ENCODE peak calls at places on chromosomes 7 and 10, in ten cellular contexts. G is GM12878, A is transverse colon, M is A549, Y is upper lobe of left lung, Q is ovary, U is tibial nerve, W is K562, F is stomach, K is H1. P is an unnamed sample.

GRCh38 chr7:43565786-43566185 is 17.1 kb upstream of the STK17A start:
- DNase-seq in Y (no peak), U (no peak), F (no peak), G (no peak), Q (no peak), M (no peak), W (no peak), K (no peak), A (no peak), P (no peak)

GRCh38 chr10:87842220-87842641 is 21.1 kb downstream of the KLLN start:
- DNase-seq in W (no peak), Q (no peak), U (no peak), K (no peak), F (peak; percentile 40), A (peak; percentile 72), M (peak; percentile 96), Y (peak; percentile 38), G (no peak), P (no peak)

GRCh38 chr10:87979847-87980246 is 116.4 kb downstream of the PTEN start:
- DNase-seq in F (no peak), M (no peak), A (no peak), U (no peak), Q (no peak), W (no peak), G (no peak), Y (no peak), K (no peak), P (no peak)

GRCh38 chr7:73983437-73984164 is 44.4 kb upstream of the ELN start:
- DNase-seq in Y (no peak), W (peak; percentile 37), M (no peak), F (no peak), U (no peak), Q (no peak), A (no peak), G (no peak), K (no peak), P (no peak)

GRCh38 chr10:13949844-13950542 is 363.2 kb downstream of the PRPF18 start:
- DNase-seq in U (peak; percentile 21), G (no peak), Y (no peak), A (no peak), F (no peak), W (no peak), K (no peak), M (no peak), Q (no peak), P (no peak)

GRCh38 chr10:128573936-128574335 is 447.7 kb upstream of the MKI67 start:
- DNase-seq in M (no peak), Y (no peak), W (no peak), K (no peak), F (no peak), G (no peak), U (no peak), A (no peak), Q (no peak), P (no peak)

GRCh38 chr10:133286366-133286765 is 9.7 kb upstream of the ADAM8 start:
- DNase-seq in A (no peak), U (no peak), Y (no peak), W (no peak), K (no peak), Q (no peak), M (no peak), F (no peak), G (no peak), P (no peak)

GRCh38 chr10:20040012-20040411 is 223.8 kb downstream of the PLXDC2 start:
- DNase-seq in G (no peak), U (no peak), W (no peak), A (no peak), Y (peak; percentile 42), Q (no peak), F (no peak), K (no peak), M (no peak), P (no peak)

GRCh38 chr10:12782537-12782936 is 219.0 kb downstream of the CCDC3 start:
- DNase-seq in M (peak; percentile 61), W (peak; percentile 77), A (peak; percentile 47), Y (no peak), Q (peak; percentile 26), F (peak; percentile 47), K (no peak), U (no peak), G (no peak), P (no peak)

GRCh38 chr10:43336641-43337318 is 34.7 kb upstream of the FXYD4 start:
- DNase-seq in Y (no peak), U (no peak), F (no peak), W (no peak), G (no peak), A (no peak), Q (no peak), M (peak; percentile 85), K (no peak), P (no peak)

GRCh38 chr7:97043281-97043680 is 18.6 kb upstream of the DLX5 start:
- DNase-seq in U (no peak), F (no peak), K (no peak), G (no peak), Y (no peak), A (no peak), Q (no peak), M (no peak), W (no peak), P (no peak)

GRCh38 chr7:121076350-121077164 is 88.0 kb downstream of the CPED1 start:
- DNase-seq in Y (no peak), M (no peak), A (no peak), K (no peak), F (no peak), U (no peak), W (peak; percentile 87), Q (no peak), G (no peak), P (no peak)

GRCh38 chr7:99296471-99296870 is 23.8 kb downstream of the MYH16 start:
- DNase-seq in A (no peak), M (no peak), G (no peak), U (no peak), K (no peak), Y (no peak), F (no peak), Q (no peak), W (no peak), P (no peak)

DNA sequence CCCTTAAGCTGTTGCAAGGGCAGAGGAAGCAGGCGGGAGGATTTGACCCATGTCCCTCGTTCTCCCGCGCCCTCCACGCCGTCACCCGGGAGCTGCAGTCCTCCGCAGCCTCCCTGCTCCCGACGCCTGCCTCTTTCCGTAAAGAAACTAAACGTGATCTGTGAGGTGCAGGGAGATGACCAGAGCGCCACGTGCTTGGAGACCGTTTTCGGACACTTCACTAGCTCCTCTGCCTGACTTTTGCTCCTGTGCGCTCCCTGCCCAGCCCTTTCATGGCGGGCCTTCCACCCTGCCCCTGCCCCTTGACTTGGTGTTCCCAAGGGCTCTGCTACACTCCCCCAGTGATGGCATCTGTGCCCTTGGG is 171.2 kb downstream of the LSM5 start:
- DNase-seq in G (no peak), F (no peak), U (no peak), Q (no peak), Y (no peak), M (no peak), A (no peak), W (no peak), K (no peak), P (no peak)
- H3K4me3 ChIP-seq in G (no peak overlapping the region), F (peak overlapping the region; percentile 29), U (peak overlapping the region; percentile 37), Q (no peak overlapping the region), Y (peak overlapping the region; percentile 1), M (no peak overlapping the region), A (peak overlapping the region; percentile 23), W (no peak overlapping the region), K (no peak overlapping the region), P (no peak overlapping the region)

GRCh38 chr7:150399861-150400778 is 21.0 kb downstream of the ZNF775 start:
- DNase-seq in A (peak; percentile 4), F (no peak), W (peak; percentile 83), Q (no peak), G (no peak), K (no peak), M (peak; percentile 44), Y (peak; percentile 20), U (no peak), P (peak; percentile 39)
- TF ChIP-seq EP300 in A (no peak), F (no peak), W (peak; percentile 70), Q (no peak), G (no peak), K (no peak), M (no peak), Y (no peak), U (no peak), P (no peak)

GRCh38 chr7:123744416-123744815 is 4.4 kb downstream of the WASL start:
- DNase-seq in A (no peak), Q (no peak), F (no peak), U (no peak), Y (no peak), W (no peak), K (no peak), M (no peak), G (no peak), P (no peak)

GRCh38 chr7:123747089-123747488 is 1.7 kb downstream of the WASL start:
- DNase-seq in W (peak; percentile 41), K (no peak), Y (no peak), A (no peak), U (no peak), G (no peak), M (no peak), Q (no peak), F (no peak), P (no peak)

GRCh38 chr7:123746055-123746454 is 2.7 kb downstream of the WASL start:
- DNase-seq in M (no peak), F (no peak), W (no peak), K (no peak), Q (no peak), G (no peak), U (no peak), Y (no peak), A (no peak), P (no peak)

GRCh38 chr7:123747620-123748141 is 1.1 kb downstream of the WASL start:
- DNase-seq in F (peak; percentile 62), W (peak; percentile 34), K (peak; percentile 34), G (no peak), U (peak; percentile 34), M (peak; percentile 72), Q (peak; percentile 34), Y (peak; percentile 86), A (peak; percentile 68), P (peak; percentile 67)

GRCh38 chr7:123745437-123745836 is 3.4 kb downstream of the WASL start:
- DNase-seq in A (no peak), K (no peak), M (no peak), Q (no peak), Y (no peak), F (no peak), G (no peak), W (no peak), U (no peak), P (no peak)
- H3K4me3 ChIP-seq in A (peak overlapping the region; percentile 97), K (no peak overlapping the region), M (no peak overlapping the region), Q (no peak overlapping the region), Y (no peak overlapping the region), F (no peak overlapping the region), G (peak overlapping the region; percentile 95), W (peak overlapping the region; percentile 4), U (no peak overlapping the region), P (no peak overlapping the region)

DNA sequence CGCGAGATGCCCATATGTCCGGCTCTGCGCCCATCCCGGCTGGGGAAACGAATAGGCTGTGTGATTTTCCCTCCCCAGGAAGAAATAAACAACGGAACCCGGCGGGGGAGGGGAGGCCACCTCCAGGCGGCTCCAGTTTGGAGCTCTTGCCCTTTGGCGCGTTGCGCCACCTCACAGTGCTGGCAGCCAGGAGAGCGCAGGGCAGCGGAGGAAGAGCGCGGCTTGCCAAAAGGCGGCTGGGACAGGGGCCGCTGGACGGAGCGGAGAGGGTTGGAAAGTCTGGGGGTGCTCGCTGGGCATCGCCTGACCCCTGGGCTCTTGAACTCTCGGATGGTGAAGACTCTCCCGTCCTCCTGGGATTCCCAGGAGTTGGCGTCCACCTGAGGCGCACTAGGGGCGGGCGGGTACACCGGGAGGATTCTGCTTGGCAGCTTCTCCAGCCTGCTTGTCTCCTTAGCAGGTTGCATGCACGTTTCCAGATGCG is 5.3 kb upstream of the NEUROG3 start:
- DNase-seq in K (no peak), U (no peak), M (no peak), F (no peak), W (no peak), Q (no peak), A (no peak), Y (no peak), G (no peak), P (no peak)
- TF ChIP-seq EP300 in K (no peak), U (no peak), M (no peak), F (no peak), W (no peak), Q (no peak), A (no peak), Y (no peak), G (no peak), P (no peak)